ENCODE peak calls at places on chromosome 19, in four cellular contexts. P is cardiac muscle cell, W is right lobe of liver, U is astrocyte of the spinal cord. K is an unnamed sample.

GRCh38 chr19:15175609-15176008 is 25.2 kb downstream of the NOTCH3 start:
- DNase-seq in P (no peak), W (no peak), U (no peak), K (no peak)

GRCh38 chr19:18777725-18778389 is 13.2 kb downstream of the COMP start:
- DNase-seq in P (no peak), W (no peak), U (no peak), K (no peak)

GRCh38 chr19:33241530-33242101 is 16.0 kb upstream of the SLC7A10 start:
- DNase-seq in P (no peak), W (peak), U (no peak), K (peak)

GRCh38 chr19:51317381-51317780 is 5.9 kb downstream of the IGLON5 start:
- DNase-seq in P (no peak), W (no peak), U (no peak), K (no peak)

GRCh38 chr19:16200038-16200775 is 2.5 kb downstream of the AP1M1 start:
- DNase-seq in P (no peak), W (peak), U (no peak), K (no peak)

GRCh38 chr19:16394681-16395375 is 70.2 kb downstream of the KLF2 start:
- DNase-seq in P (no peak), W (peak), U (no peak), K (peak)

GRCh38 chr19:46958542-46958941 is 61.1 kb upstream of the NPAS1 start:
- DNase-seq in P (no peak), W (no peak), U (no peak), K (no peak)

GRCh38 chr19:3108775-3109174 is 14.6 kb downstream of the GNA11 start:
- DNase-seq in P (peak), W (no peak), U (peak), K (peak)

GRCh38 chr19:16327911-16328823 is 3.5 kb downstream of the KLF2 start:
- DNase-seq in P (no peak), W (peak), U (peak), K (no peak)

GRCh38 chr19:19535311-19536191 is 2.5 kb upstream of the CILP2 start:
- DNase-seq in P (no peak), W (no peak), U (no peak), K (no peak)

GRCh38 chr19:29680447-29680846 is 15.2 kb downstream of the PLEKHF1 start:
- DNase-seq in P (no peak), W (peak), U (no peak), K (no peak)

GRCh38 chr19:16442386-16443276 is 29.1 kb downstream of the EPS15L1 start:
- DNase-seq in P (peak), W (no peak), U (no peak), K (no peak)

GRCh38 chr19:54331626-54332025 is 7.3 kb downstream of the LILRA4 start:
- DNase-seq in P (no peak), W (no peak), U (no peak), K (peak)

GRCh38 chr19:7924651-7925170 is 1.2 kb downstream of the CTXN1 start:
- DNase-seq in P (no peak), W (peak), U (no peak), K (peak)

GRCh38 chr19:48636859-48637448 is at the start of gene DBP:
- DNase-seq in P (peak), W (peak), U (no peak), K (no peak)

GRCh38 chr19:43315851-43316250 is 37.6 kb upstream of the CD177 start:
- DNase-seq in P (no peak), W (no peak), U (no peak), K (no peak)

GRCh38 chr19:18697680-18698079 is 14.2 kb downstream of the CRTC1 start:
- DNase-seq in P (no peak), W (peak), U (no peak), K (no peak)

GRCh38 chr19:45960595-45961235 is 12.9 kb downstream of the NOVA2 start:
- DNase-seq in P (no peak), W (no peak), U (no peak), K (no peak)

GRCh38 chr19:3210347-3211017 is 14.0 kb upstream of the CELF5 start:
- DNase-seq in P (peak), W (no peak), U (peak), K (no peak)

GRCh38 chr19:53132231-53132991 is at the start of gene ZNF415:
- DNase-seq in P (peak), W (peak), U (peak), K (no peak)

GRCh38 chr19:47511681-47512080 is 3.2 kb downstream of the NAPA start:
- DNase-seq in P (no peak), W (no peak), U (peak), K (no peak)

GRCh38 chr19:34838753-34839431 is 65.9 kb upstream of the ZNF599 start:
- DNase-seq in P (peak), W (peak), U (no peak), K (no peak)
- TF ChIP-seq CTCF in P (peak), W (no peak), U (peak), K (no peak)

DNA sequence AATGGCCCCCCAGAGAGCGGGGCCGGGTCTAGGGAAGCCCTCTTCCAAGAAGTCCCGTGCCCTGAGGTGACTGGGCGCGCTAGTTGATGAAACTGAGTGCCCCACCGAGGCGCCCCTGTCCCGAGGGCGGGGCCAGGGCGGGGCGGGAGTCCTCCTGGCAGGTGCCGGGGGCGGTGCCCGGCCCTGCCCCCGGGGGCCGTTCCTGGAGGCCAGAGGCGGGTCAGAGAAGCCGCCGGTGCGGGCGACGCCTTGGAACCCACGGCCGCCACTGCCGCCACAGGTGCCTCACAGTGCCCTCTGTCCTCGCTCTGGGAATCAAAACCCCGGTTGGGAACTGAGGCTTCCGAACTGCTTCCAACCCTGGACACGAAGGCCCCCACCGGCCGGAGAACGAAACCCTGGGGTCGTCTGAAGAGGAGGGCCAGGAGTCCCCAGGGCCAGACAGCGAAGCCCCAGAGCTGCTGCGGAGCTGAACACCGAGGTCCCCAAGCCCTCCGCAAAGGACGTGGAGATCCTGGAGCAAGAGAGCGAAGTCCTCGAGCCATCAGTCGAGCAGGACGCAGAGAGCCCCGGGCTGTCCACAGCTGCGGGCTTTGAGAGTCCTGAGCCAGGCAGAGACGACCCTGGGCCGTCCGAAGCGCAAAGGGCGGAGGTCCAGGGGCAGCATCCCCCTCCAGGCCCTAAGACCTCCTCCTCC is at the start of gene MISP3:
- DNase-seq in P (peak), W (peak), U (no peak), K (no peak)
- TF ChIP-seq CTCF in P (peak), W (no peak), U (peak), K (no peak)

GRCh38 chr19:49812997-49813861 is at the start of gene FUZ:
- DNase-seq in P (peak), W (peak), U (peak), K (no peak)
- TF ChIP-seq CTCF in P (peak), W (no peak), U (peak), K (peak)

GRCh38 chr19:11656535-11656934 is 59.3 kb downstream of the ZNF627 start:
- DNase-seq in P (no peak), W (no peak), U (no peak), K (no peak)

GRCh38 chr19:11657307-11657706 is 60.0 kb downstream of the ZNF627 start:
- DNase-seq in P (no peak), W (no peak), U (no peak), K (no peak)

GRCh38 chr19:11662278-11662677 is 65.0 kb downstream of the ZNF627 start:
- DNase-seq in P (no peak), W (no peak), U (no peak), K (no peak)

GRCh38 chr19:11658954-11659353 is 61.7 kb downstream of the ZNF627 start:
- DNase-seq in P (no peak), W (no peak), U (no peak), K (no peak)

GRCh38 chr19:11659612-11660011 is 62.3 kb downstream of the ZNF627 start:
- DNase-seq in P (no peak), W (no peak), U (peak), K (no peak)
- TF ChIP-seq CTCF in P (peak), W (peak), U (no peak), K (peak)

GRCh38 chr19:9981406-9982260 is 28.7 kb downstream of the COL5A3 start:
- DNase-seq in P (no peak), W (no peak), U (no peak), K (no peak)
- TF ChIP-seq CTCF in P (no peak), W (no peak), U (no peak), K (no peak)

DNA sequence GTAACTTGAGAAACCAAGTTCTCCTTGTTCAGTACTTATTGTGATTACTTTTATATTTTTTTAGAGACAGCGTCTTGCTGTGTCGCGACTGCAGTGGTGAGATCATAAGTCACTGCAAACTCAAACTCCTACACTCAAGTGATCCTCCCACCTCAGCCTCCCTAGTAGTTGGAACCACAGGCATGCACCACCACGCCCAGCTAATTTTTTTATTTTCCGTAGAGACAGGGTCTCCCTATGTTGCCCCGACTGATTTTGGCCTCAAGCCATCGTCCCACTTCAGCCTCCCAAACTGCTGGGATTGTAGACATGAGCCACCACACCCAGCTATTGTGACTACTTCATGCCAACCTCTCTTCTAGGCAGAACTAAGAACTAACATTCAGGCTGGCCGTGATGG is 8.3 kb downstream of the C19orf53 start:
- DNase-seq in P (no peak), W (no peak), U (peak), K (no peak)
- TF ChIP-seq CTCF in P (no peak), W (no peak), U (no peak), K (no peak)

GRCh38 chr19:4523306-4524110 is 5.2 kb upstream of the PLIN4 start:
- DNase-seq in P (peak), W (peak), U (no peak), K (peak)
- TF ChIP-seq CTCF in P (peak), W (peak), U (peak), K (peak)

DNA sequence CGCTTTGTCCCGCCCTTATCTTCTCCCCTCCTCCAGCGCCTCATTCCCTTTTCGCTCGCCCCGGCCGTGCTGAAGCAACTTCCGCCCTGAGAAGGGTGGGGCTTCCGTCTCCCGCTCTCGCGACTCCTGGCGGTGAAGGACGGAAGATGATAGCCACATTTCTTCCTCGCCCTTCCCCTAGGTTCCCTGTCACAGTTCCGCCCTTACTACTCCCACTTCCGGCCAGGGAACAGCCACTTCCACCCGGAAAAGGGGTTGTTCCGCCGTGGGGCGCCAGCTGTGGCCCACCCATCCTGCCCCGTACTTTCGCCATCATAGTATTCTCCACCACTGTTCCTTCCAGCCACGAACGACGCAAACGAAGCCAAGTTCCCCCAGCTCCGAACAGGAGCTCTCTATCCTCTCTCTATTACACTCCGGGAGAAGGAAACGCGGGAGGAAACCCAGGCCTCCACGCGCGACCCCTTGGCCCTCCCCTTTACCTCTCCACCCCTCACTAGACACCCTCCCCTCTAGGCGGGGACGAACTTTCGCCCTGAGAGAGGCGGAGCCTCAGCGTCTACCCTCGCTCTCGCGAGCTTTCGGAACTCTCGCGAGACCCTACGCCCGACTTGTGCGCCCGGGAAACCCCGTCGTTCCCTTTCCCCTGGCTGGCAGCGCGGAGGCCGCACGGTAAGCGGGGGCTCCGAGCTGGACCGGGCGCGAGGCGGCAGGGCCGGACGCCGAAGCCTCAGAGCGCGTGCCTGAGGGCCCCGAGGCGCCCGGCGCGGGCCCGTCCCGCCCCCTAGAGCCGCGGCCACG is at the start of gene RPS19:
- DNase-seq in P (peak), W (peak), U (peak), K (peak)
- TF ChIP-seq CTCF in P (peak), W (peak), U (peak), K (peak)

K was measured in chondrocyte.